ENCODE peak calls at places on chromosomes 2 and 18, in five cellular contexts. One of them, this sample, is unnamed.

GRCh38 chr2:46239847-46240181 is 57.4 kb upstream of the EPAS1 start:
- DNase-seq in transverse colon: no peak
- DNase-seq in cardiac muscle cell: no peak
- DNase-seq in psoas muscle: no peak
- DNase-seq in fibroblast of lung: no peak
- DNase-seq in this sample: peak; percentile 63

GRCh38 chr2:77938462-77938861 is 416.3 kb upstream of the LRRTM4 start:
- DNase-seq in fibroblast of lung: no peak
- DNase-seq in cardiac muscle cell: no peak
- DNase-seq in psoas muscle: no peak
- DNase-seq in transverse colon: no peak
- DNase-seq in this sample: no peak

GRCh38 chr2:166344286-166345113 is 31.2 kb downstream of the SCN9A start:
- DNase-seq in transverse colon: no peak
- DNase-seq in psoas muscle: no peak
- DNase-seq in fibroblast of lung: peak; percentile 90
- DNase-seq in cardiac muscle cell: no peak
- DNase-seq in this sample: no peak

GRCh38 chr2:176997074-176997791 is 215.4 kb upstream of the HNRNPA3 start:
- DNase-seq in fibroblast of lung: peak; percentile 91
- DNase-seq in transverse colon: peak; percentile 33
- DNase-seq in cardiac muscle cell: no peak
- DNase-seq in psoas muscle: no peak
- DNase-seq in this sample: peak; percentile 96

GRCh38 chr18:47594621-47595086 is 335.8 kb downstream of the SMAD2 start:
- DNase-seq in transverse colon: no peak
- DNase-seq in cardiac muscle cell: no peak
- DNase-seq in psoas muscle: no peak
- DNase-seq in fibroblast of lung: no peak
- DNase-seq in this sample: no peak

GRCh38 chr2:11321847-11322246 is 22.6 kb downstream of the ROCK2 start:
- DNase-seq in cardiac muscle cell: no peak
- DNase-seq in psoas muscle: no peak
- DNase-seq in fibroblast of lung: no peak
- DNase-seq in transverse colon: no peak
- DNase-seq in this sample: no peak

GRCh38 chr2:225998653-225999052 is 599.1 kb downstream of the NYAP2 start:
- DNase-seq in fibroblast of lung: peak; percentile 54
- DNase-seq in psoas muscle: no peak
- DNase-seq in transverse colon: no peak
- DNase-seq in cardiac muscle cell: no peak
- DNase-seq in this sample: no peak

GRCh38 chr18:42953306-42953705 is 162.2 kb downstream of the RIT2 start:
- DNase-seq in psoas muscle: no peak
- DNase-seq in transverse colon: no peak
- DNase-seq in fibroblast of lung: no peak
- DNase-seq in cardiac muscle cell: no peak
- DNase-seq in this sample: no peak

GRCh38 chr2:55165567-55165966 is 66.5 kb downstream of the CLHC1 start:
- DNase-seq in fibroblast of lung: peak; percentile 78
- DNase-seq in transverse colon: no peak
- DNase-seq in cardiac muscle cell: no peak
- DNase-seq in psoas muscle: no peak
- DNase-seq in this sample: no peak

GRCh38 chr2:11833601-11834000 is 87.2 kb downstream of the LPIN1 start:
- DNase-seq in cardiac muscle cell: no peak
- DNase-seq in fibroblast of lung: peak; percentile 94
- DNase-seq in transverse colon: no peak
- DNase-seq in psoas muscle: no peak
- DNase-seq in this sample: no peak

GRCh38 chr18:55220523-55220922 is 261.3 kb upstream of the CCDC68 start:
- DNase-seq in transverse colon: no peak
- DNase-seq in cardiac muscle cell: no peak
- DNase-seq in fibroblast of lung: peak; percentile 37
- DNase-seq in psoas muscle: no peak
- DNase-seq in this sample: no peak

GRCh38 chr18:3593904-3594759 is 144.2 kb downstream of the TGIF1 start:
- DNase-seq in transverse colon: peak; percentile 92
- DNase-seq in fibroblast of lung: peak; percentile 98
- DNase-seq in psoas muscle: peak; percentile 79
- DNase-seq in cardiac muscle cell: peak; percentile 93
- DNase-seq in this sample: peak; percentile 89

GRCh38 chr2:134258684-134259408 is 5.0 kb downstream of the MGAT5 start:
- DNase-seq in fibroblast of lung: no peak
- DNase-seq in transverse colon: peak; percentile 21
- DNase-seq in psoas muscle: peak; percentile 20
- DNase-seq in cardiac muscle cell: no peak
- DNase-seq in this sample: peak; percentile 59

GRCh38 chr2:200455958-200456421 is 53.9 kb downstream of the KCTD18 start:
- DNase-seq in cardiac muscle cell: no peak
- DNase-seq in transverse colon: no peak
- DNase-seq in fibroblast of lung: peak; percentile 20
- DNase-seq in psoas muscle: no peak
- DNase-seq in this sample: no peak

GRCh38 chr2:98569197-98569793 is 39.0 kb downstream of the COA5 start:
- DNase-seq in psoas muscle: peak; percentile 39
- DNase-seq in cardiac muscle cell: peak; percentile 40
- DNase-seq in fibroblast of lung: no peak
- DNase-seq in transverse colon: peak; percentile 57
- DNase-seq in this sample: peak; percentile 23

GRCh38 chr2:11079131-11079824 is 76.0 kb upstream of the SLC66A3 start:
- DNase-seq in fibroblast of lung: no peak
- DNase-seq in transverse colon: no peak
- DNase-seq in cardiac muscle cell: no peak
- DNase-seq in psoas muscle: no peak
- DNase-seq in this sample: no peak

GRCh38 chr2:133324150-133324561 is 244.1 kb downstream of the NCKAP5 start:
- DNase-seq in cardiac muscle cell: no peak
- DNase-seq in psoas muscle: no peak
- DNase-seq in fibroblast of lung: peak; percentile 84
- DNase-seq in transverse colon: no peak
- DNase-seq in this sample: no peak

GRCh38 chr2:221397179-221397578 is 174.9 kb downstream of the EPHA4 start:
- DNase-seq in fibroblast of lung: no peak
- DNase-seq in transverse colon: no peak
- DNase-seq in cardiac muscle cell: no peak
- DNase-seq in psoas muscle: no peak
- DNase-seq in this sample: no peak

GRCh38 chr2:233419626-233420431 is 65.5 kb downstream of the DGKD start:
- DNase-seq in cardiac muscle cell: peak; percentile 34
- DNase-seq in transverse colon: no peak
- DNase-seq in fibroblast of lung: no peak
- DNase-seq in psoas muscle: no peak
- DNase-seq in this sample: no peak

GRCh38 chr2:136118819-136119716 is 1.1 kb upstream of the CXCR4 start:
- DNase-seq in fibroblast of lung: no peak
- DNase-seq in transverse colon: peak; percentile 82
- DNase-seq in psoas muscle: peak; percentile 48
- DNase-seq in cardiac muscle cell: peak; percentile 54
- DNase-seq in this sample: peak; percentile 62

GRCh38 chr2:211205841-211206240 is 649.4 kb downstream of the CPS1 start:
- DNase-seq in psoas muscle: no peak
- DNase-seq in transverse colon: no peak
- DNase-seq in cardiac muscle cell: no peak
- DNase-seq in fibroblast of lung: no peak
- DNase-seq in this sample: no peak

GRCh38 chr2:26316041-26316440 is 29.9 kb upstream of the SELENOI start:
- DNase-seq in transverse colon: no peak
- DNase-seq in cardiac muscle cell: no peak
- DNase-seq in fibroblast of lung: no peak
- DNase-seq in psoas muscle: no peak
- DNase-seq in this sample: peak; percentile 43

GRCh38 chr2:242031481-242032019 is 162.0 kb downstream of the RTP5 start:
- DNase-seq in cardiac muscle cell: no peak
- DNase-seq in psoas muscle: no peak
- DNase-seq in fibroblast of lung: peak; percentile 96
- DNase-seq in transverse colon: no peak
- DNase-seq in this sample: peak; percentile 16

GRCh38 chr2:105888625-105889024 is 143.9 kb downstream of the NCK2 start:
- DNase-seq in psoas muscle: no peak
- DNase-seq in cardiac muscle cell: no peak
- DNase-seq in fibroblast of lung: no peak
- DNase-seq in transverse colon: no peak
- DNase-seq in this sample: peak; percentile 48

GRCh38 chr18:77478619-77479018 is 229.0 kb downstream of the GALR1 start:
- DNase-seq in transverse colon: peak; percentile 14
- DNase-seq in psoas muscle: peak; percentile 34
- DNase-seq in cardiac muscle cell: no peak
- DNase-seq in fibroblast of lung: no peak
- DNase-seq in this sample: peak; percentile 28

GRCh38 chr18:57437433-57437781 is 2.2 kb downstream of the ONECUT2 start:
- DNase-seq in transverse colon: no peak
- DNase-seq in fibroblast of lung: no peak
- DNase-seq in psoas muscle: no peak
- DNase-seq in cardiac muscle cell: no peak
- DNase-seq in this sample: no peak

GRCh38 chr18:57435851-57436192 is 648 bp downstream of the ONECUT2 start:
- DNase-seq in cardiac muscle cell: no peak
- DNase-seq in fibroblast of lung: no peak
- DNase-seq in psoas muscle: no peak
- DNase-seq in transverse colon: no peak
- DNase-seq in this sample: no peak

GRCh38 chr18:57437782-57438668 is 2.9 kb downstream of the ONECUT2 start:
- DNase-seq in cardiac muscle cell: peak; percentile 87
- DNase-seq in psoas muscle: no peak
- DNase-seq in fibroblast of lung: peak; percentile 57
- DNase-seq in transverse colon: peak; percentile 64
- DNase-seq in this sample: peak; percentile 76

GRCh38 chr18:57436193-57436964 is 1.2 kb downstream of the ONECUT2 start:
- DNase-seq in cardiac muscle cell: no peak
- DNase-seq in fibroblast of lung: no peak
- DNase-seq in transverse colon: no peak
- DNase-seq in psoas muscle: no peak
- DNase-seq in this sample: no peak

GRCh38 chr18:57436965-57437333 is 1.8 kb downstream of the ONECUT2 start:
- DNase-seq in cardiac muscle cell: no peak
- DNase-seq in transverse colon: no peak
- DNase-seq in fibroblast of lung: no peak
- DNase-seq in psoas muscle: no peak
- DNase-seq in this sample: peak; percentile 29
- H3K27me3 ChIP-seq in cardiac muscle cell: peaks cover 92% of the 10 kb centered on the region
- H3K27me3 ChIP-seq in transverse colon: peaks cover 94% of the 10 kb centered on the region
- H3K27me3 ChIP-seq in fibroblast of lung: peaks cover 80% of the 10 kb centered on the region
- H3K27me3 ChIP-seq in psoas muscle: peaks cover 96% of the 10 kb centered on the region
- H3K27me3 ChIP-seq in this sample: peaks cover 57% of the 10 kb centered on the region

GRCh38 chr2:120253021-120253882 is 600 bp downstream of the RALB start:
- DNase-seq in cardiac muscle cell: peak; percentile 76
- DNase-seq in transverse colon: peak; percentile 80
- DNase-seq in psoas muscle: peak; percentile 88
- DNase-seq in fibroblast of lung: peak; percentile 77
- DNase-seq in this sample: peak; percentile 71
- H3K4me1 ChIP-seq in cardiac muscle cell: no peaks in the 10 kb centered on the region
- H3K4me1 ChIP-seq in transverse colon: peaks cover 9% of the 10 kb centered on the region
- H3K4me1 ChIP-seq in psoas muscle: peaks cover 15% of the 10 kb centered on the region
- H3K4me1 ChIP-seq in fibroblast of lung: no peaks in the 10 kb centered on the region
- H3K4me1 ChIP-seq in this sample: no peaks in the 10 kb centered on the region

GRCh38 chr2:17536416-17536815 is 4.1 kb upstream of the VSNL1 start:
- DNase-seq in fibroblast of lung: peak; percentile 59
- DNase-seq in transverse colon: no peak
- DNase-seq in psoas muscle: no peak
- DNase-seq in cardiac muscle cell: no peak
- DNase-seq in this sample: no peak

GRCh38 chr2:17538844-17539554 is 1.5 kb upstream of the VSNL1 start:
- DNase-seq in cardiac muscle cell: peak; percentile 88
- DNase-seq in fibroblast of lung: peak; percentile 77
- DNase-seq in transverse colon: peak; percentile 80
- DNase-seq in psoas muscle: peak; percentile 54
- DNase-seq in this sample: no peak

GRCh38 chr2:17539596-17539992 is 902 bp upstream of the VSNL1 start:
- DNase-seq in psoas muscle: no peak
- DNase-seq in transverse colon: peak; percentile 63
- DNase-seq in fibroblast of lung: peak; percentile 81
- DNase-seq in cardiac muscle cell: peak; percentile 28
- DNase-seq in this sample: no peak

GRCh38 chr2:17539993-17540812 is at the start of gene VSNL1:
- DNase-seq in cardiac muscle cell: peak; percentile 96
- DNase-seq in transverse colon: peak; percentile 86
- DNase-seq in fibroblast of lung: peak; percentile 93
- DNase-seq in psoas muscle: peak; percentile 63
- DNase-seq in this sample: no peak

DNA sequence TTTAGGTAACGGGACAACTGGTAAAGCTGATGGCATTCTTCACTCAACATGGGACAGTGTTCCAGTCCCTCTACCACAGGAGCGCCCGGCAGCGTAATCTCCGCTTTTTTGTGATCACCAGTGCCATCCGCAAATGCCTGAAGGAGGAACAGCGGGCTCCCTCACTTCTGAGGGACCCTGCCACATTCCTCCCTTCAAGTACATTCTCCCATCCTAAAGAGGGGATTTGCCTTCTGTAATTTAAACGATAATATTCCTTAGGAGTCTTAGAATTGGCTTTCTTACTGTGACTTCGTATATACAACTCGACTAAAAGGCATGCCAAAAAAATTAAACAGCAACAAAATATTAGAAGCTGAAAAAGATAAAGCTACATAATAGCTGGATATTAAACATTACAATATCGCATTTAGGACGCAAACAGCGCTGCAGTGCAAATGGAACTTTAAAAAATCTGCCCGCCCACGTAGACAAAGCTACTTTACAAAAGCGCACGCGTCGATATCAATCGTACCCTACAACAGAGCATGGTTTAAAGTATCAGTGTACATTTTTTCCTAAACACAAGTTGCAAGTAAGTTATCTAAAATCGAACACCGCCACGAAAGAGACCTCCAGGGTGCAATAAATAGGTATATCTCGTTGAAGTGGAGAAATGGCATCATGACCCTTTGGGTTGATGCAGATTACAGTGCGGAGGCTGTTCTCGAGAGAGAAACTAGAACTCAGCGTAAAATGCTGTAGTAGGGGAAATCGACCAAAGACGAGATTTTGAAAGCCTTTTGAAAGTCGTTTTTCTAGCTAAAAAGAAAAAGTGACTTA is 2.3 kb upstream of the VSNL1 start:
- DNase-seq in transverse colon: peak; percentile 30
- DNase-seq in psoas muscle: no peak
- DNase-seq in cardiac muscle cell: peak; percentile 5
- DNase-seq in fibroblast of lung: no peak
- DNase-seq in this sample: no peak
- H3K27me3 ChIP-seq in transverse colon: peaks cover 54% of the 10 kb centered on the region
- H3K27me3 ChIP-seq in psoas muscle: peaks cover 7% of the 10 kb centered on the region
- H3K27me3 ChIP-seq in cardiac muscle cell: peaks cover 44% of the 10 kb centered on the region
- H3K27me3 ChIP-seq in fibroblast of lung: peaks cover 2% of the 10 kb centered on the region
- H3K27me3 ChIP-seq in this sample: no peaks in the 10 kb centered on the region

DNA sequence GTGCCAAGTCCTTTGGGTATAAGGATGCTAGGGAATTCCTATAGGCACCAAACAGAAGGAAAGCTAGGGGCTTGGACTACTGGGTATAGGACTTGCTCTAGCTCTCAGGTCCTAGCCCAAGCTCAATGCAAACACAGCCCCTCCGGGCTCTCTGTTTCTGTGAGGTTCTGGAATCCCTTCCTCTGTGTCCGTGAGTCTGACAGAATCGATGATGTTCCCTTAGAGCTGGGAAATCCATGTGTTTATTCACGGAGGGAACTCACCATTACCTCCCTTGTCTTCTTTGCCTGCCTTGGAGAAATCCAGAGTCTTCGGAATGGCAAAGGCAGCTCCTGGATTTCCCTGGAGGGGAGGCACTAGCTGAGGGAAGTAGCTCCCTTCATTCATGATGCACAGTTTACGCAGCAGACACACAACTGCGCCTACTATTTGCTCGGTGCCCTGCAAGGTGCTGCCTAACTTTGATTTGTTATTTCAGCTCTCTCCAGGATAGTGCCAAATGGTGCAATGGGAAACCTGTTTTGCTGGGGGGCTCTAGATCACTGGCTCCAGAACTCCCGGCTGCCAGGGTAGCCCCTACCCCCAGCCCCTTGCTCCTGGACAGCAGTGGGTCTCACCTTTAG is 8.6 kb upstream of the PSMD1 start:
- DNase-seq in fibroblast of lung: no peak
- DNase-seq in transverse colon: no peak
- DNase-seq in psoas muscle: no peak
- DNase-seq in cardiac muscle cell: no peak
- DNase-seq in this sample: no peak
- H3K4me1 ChIP-seq in fibroblast of lung: no peaks in the 10 kb centered on the region
- H3K4me1 ChIP-seq in transverse colon: peaks cover 36% of the 10 kb centered on the region
- H3K4me1 ChIP-seq in psoas muscle: peaks cover 2% of the 10 kb centered on the region
- H3K4me1 ChIP-seq in cardiac muscle cell: no peaks in the 10 kb centered on the region
- H3K4me1 ChIP-seq in this sample: no peaks in the 10 kb centered on the region

This sample was measured in small intestine.